ENCODE peak calls at places on chromosomes 12 and 14, in eight cellular contexts. Q, E, U, M, S, L, W and J are unnamed samples.
A peak's percentile ranks its signal among the peaks of the same experiment; 100 is the strongest.

GRCh38 chr12:51951843-51952722 is 584 bp downstream of the ACVR1B start:
- DNase-seq in L (peak; percentile 33), E (peak; percentile 66), U (peak; percentile 75), M (no peak), W (no peak), S (peak; percentile 68), Q (no peak), J (peak; percentile 68)

GRCh38 chr12:132858727-132859266 is 28.6 kb downstream of the CHFR start:
- DNase-seq in S (no peak), U (no peak), Q (no peak), W (no peak), E (no peak), M (no peak), L (no peak), J (no peak)

GRCh38 chr12:56808954-56809353 is 45.8 kb downstream of the HSD17B6 start:
- DNase-seq in E (no peak), Q (no peak), L (no peak), U (no peak), W (no peak), S (no peak), M (no peak), J (no peak)

GRCh38 chr14:84857571-84857970 is 672.4 kb upstream of the FLRT2 start:
- DNase-seq in W (no peak), E (no peak), M (no peak), L (no peak), Q (peak; percentile 70), U (no peak), S (no peak), J (no peak)

GRCh38 chr12:11609045-11609444 is 40.4 kb upstream of the ETV6 start:
- DNase-seq in E (no peak), U (no peak), S (no peak), Q (no peak), W (no peak), L (no peak), M (no peak), J (no peak)

GRCh38 chr12:77232045-77232444 is 166.7 kb upstream of the E2F7 start:
- DNase-seq in S (no peak), Q (peak; percentile 9), M (no peak), L (no peak), W (no peak), U (no peak), E (no peak), J (no peak)

GRCh38 chr12:57161491-57161890 is 14.1 kb upstream of the LRP1-AS start:
- DNase-seq in S (no peak), M (no peak), U (no peak), Q (no peak), E (no peak), W (no peak), L (no peak), J (no peak)

GRCh38 chr12:21526721-21527345 is 737 bp downstream of the SPX start:
- DNase-seq in E (no peak), S (no peak), W (peak; percentile 55), U (no peak), M (no peak), Q (no peak), L (no peak), J (no peak)

GRCh38 chr14:104964546-104964945 is 13.6 kb downstream of the AHNAK2 start:
- DNase-seq in W (no peak), L (no peak), U (no peak), S (no peak), Q (no peak), M (no peak), E (no peak), J (peak; percentile 5)

GRCh38 chr12:88388566-88389269 is 191.6 kb downstream of the KITLG start:
- DNase-seq in M (no peak), E (no peak), W (no peak), Q (peak; percentile 46), L (no peak), U (no peak), S (no peak), J (no peak)

GRCh38 chr14:44211718-44212117 is 295.4 kb downstream of the FSCB start:
- DNase-seq in L (no peak), M (no peak), W (no peak), S (no peak), Q (no peak), U (no peak), E (no peak), J (no peak)

GRCh38 chr12:103877934-103878510 is 37.0 kb upstream of the NT5DC3 start:
- DNase-seq in M (no peak), S (peak; percentile 60), L (peak; percentile 18), Q (peak; percentile 72), W (peak; percentile 67), E (no peak), U (peak; percentile 83), J (peak; percentile 44)

GRCh38 chr12:104462931-104463339 is 6.2 kb downstream of the CHST11 start:
- DNase-seq in S (no peak), M (no peak), E (no peak), Q (no peak), U (no peak), W (no peak), L (no peak), J (no peak)

GRCh38 chr12:87382959-87383591 is 646.1 kb downstream of the C12orf50 start:
- DNase-seq in L (no peak), Q (no peak), U (no peak), S (no peak), W (no peak), E (no peak), M (no peak), J (no peak)

GRCh38 chr14:101471723-101472517 is 89.4 kb upstream of the DIO3 start:
- DNase-seq in M (no peak), E (no peak), L (no peak), Q (no peak), U (no peak), S (peak; percentile 19), W (no peak), J (no peak)

GRCh38 chr12:46430340-46430948 is 57.9 kb upstream of the SLC38A2 start:
- DNase-seq in S (no peak), L (no peak), U (no peak), M (peak; percentile 94), E (no peak), W (peak; percentile 23), Q (peak; percentile 92), J (no peak)

GRCh38 chr14:24921903-24922302 is 128.0 kb downstream of the STXBP6 start:
- DNase-seq in U (no peak), M (no peak), Q (peak; percentile 43), E (no peak), S (no peak), W (no peak), L (no peak), J (no peak)

GRCh38 chr12:94266390-94266789 is 118.0 kb downstream of the PLXNC1 start:
- DNase-seq in E (no peak), U (no peak), Q (no peak), W (peak; percentile 35), L (no peak), S (no peak), M (no peak), J (no peak)

GRCh38 chr14:39230416-39230815 is 3.3 kb upstream of the MIA2 start:
- DNase-seq in L (no peak), E (no peak), M (no peak), S (no peak), U (no peak), W (no peak), Q (no peak), J (no peak)

GRCh38 chr12:75086086-75087038 is 123.3 kb downstream of the KCNC2 start:
- DNase-seq in E (no peak), L (no peak), W (peak; percentile 2), Q (no peak), S (no peak), U (no peak), M (no peak), J (no peak)

GRCh38 chr12:59374783-59375182 is 221.0 kb upstream of the SLC16A7 start:
- DNase-seq in S (no peak), W (no peak), Q (no peak), E (no peak), U (no peak), M (no peak), L (no peak), J (no peak)

GRCh38 chr12:59370933-59371332 is 224.9 kb upstream of the SLC16A7 start:
- DNase-seq in E (no peak), S (no peak), Q (no peak), U (no peak), L (no peak), M (no peak), W (no peak), J (no peak)

GRCh38 chr12:59375633-59376032 is 220.2 kb upstream of the SLC16A7 start:
- DNase-seq in M (no peak), W (no peak), U (no peak), Q (no peak), E (no peak), L (no peak), S (no peak), J (no peak)

DNA sequence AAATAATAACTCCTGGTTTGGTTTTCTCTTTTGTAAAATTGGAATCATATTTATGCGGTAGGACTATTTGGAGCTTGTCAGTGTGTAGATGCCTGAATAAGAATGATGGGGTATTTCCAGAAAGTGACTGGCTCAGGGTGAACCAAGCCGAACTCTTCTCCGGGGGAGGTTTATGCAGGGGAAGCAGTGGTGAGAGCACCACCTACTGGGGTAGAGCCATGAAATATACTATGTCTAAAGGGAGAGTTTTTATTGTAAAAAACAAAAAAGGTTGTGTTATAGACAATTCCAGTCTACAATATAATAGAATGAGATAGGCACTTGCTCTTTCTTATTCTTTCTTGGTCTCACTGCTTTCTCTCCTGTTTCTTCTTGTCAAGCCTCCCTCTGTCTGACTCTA is 222.9 kb upstream of the SLC16A7 start:
- DNase-seq in S (no peak), E (no peak), W (peak; percentile 3), U (peak; percentile 42), L (no peak), M (peak; percentile 2), Q (peak; percentile 31), J (no peak)
- TF ChIP-seq CTCF in S (peak; percentile 31), E (no peak), W (no peak), U (peak; percentile 57), L (no peak), M (peak; percentile 36), Q (peak; percentile 38), J (no peak)

GRCh38 chr12:97685360-97685759 is 222.8 kb downstream of the RMST start:
- DNase-seq in M (no peak), U (no peak), S (no peak), L (no peak), Q (no peak), E (no peak), W (no peak), J (no peak)
- H3K4me3 ChIP-seq in M (no peak overlapping the region), U (no peak overlapping the region), S (no peak overlapping the region), L (no peak overlapping the region), Q (no peak overlapping the region), E (no peak overlapping the region), W (no peak overlapping the region), J (no peak overlapping the region)

DNA sequence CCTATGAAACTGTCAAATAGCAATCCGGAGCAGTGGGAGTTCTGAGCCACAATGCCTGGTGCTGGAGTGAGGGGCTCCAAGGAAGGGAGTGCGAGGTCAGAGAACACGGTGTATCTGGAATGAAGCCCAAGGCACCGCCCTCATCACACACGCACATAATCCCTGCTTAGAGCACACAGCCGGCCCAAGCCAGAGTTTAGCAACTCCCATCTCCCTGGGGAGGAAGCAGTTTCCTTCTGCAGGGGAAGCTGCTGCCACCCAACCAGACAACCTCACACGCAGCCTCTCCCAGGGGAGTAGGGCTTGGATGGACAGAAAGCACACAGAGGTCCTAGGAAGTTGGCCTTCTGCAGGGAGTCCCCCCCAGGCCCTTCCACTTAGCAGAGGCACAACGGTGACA is 31.3 kb downstream of the ACTN1 start:
- DNase-seq in S (no peak), M (no peak), Q (peak; percentile 49), L (peak; percentile 71), E (no peak), U (peak; percentile 61), W (peak; percentile 68), J (peak; percentile 75)
- H3K4me1 ChIP-seq in S (no peaks in the 10 kb centered on the region), M (peaks cover 92% of the 10 kb centered on the region), Q (peaks cover 96% of the 10 kb centered on the region), L (peaks cover 45% of the 10 kb centered on the region), E (peaks cover 4% of the 10 kb centered on the region), U (peaks cover 15% of the 10 kb centered on the region), W (peaks cover 77% of the 10 kb centered on the region), J (peaks cover 100% of the 10 kb centered on the region)

GRCh38 chr14:86961106-86961716 is 1031.8 kb downstream of the GALC start:
- DNase-seq in L (no peak), M (no peak), E (no peak), W (peak; percentile 5), S (no peak), U (peak; percentile 52), Q (peak; percentile 25), J (no peak)
- TF ChIP-seq CTCF in L (no peak), M (peak; percentile 12), E (peak; percentile 30), W (peak; percentile 47), S (no peak), U (peak; percentile 72), Q (peak; percentile 35), J (peak; percentile 8)